ENCODE peak calls at places on chromosome 15, in seven cellular contexts. X is stimulated activated CD8-positive, alpha-beta memory T cell treated with anti-CD3 and anti-CD28 coated beads, Interleukin-15, amount 100 ng/mL, for 48 hours; D is hepatocyte; Q is GM04504; R is lower leg skin; E is omental fat pad; B is AG08395. I is an unnamed sample.

GRCh38 chr15:70615435-70616310 is 147.7 kb downstream of the UACA start:
- DNase-seq in X (no peak), D (no peak), Q (no peak), R (no peak), E (no peak), B (no peak), I (no peak)

GRCh38 chr15:91942676-91943417 is 89.3 kb downstream of the SLCO3A1 start:
- DNase-seq in X (peak), D (peak), Q (peak), R (peak), E (peak), B (peak), I (peak)

GRCh38 chr15:38436993-38437392 is 16.9 kb upstream of the FAM98B start:
- DNase-seq in X (no peak), D (no peak), Q (no peak), R (no peak), E (no peak), B (no peak), I (no peak)

GRCh38 chr15:39242345-39242744 is 338.5 kb upstream of the THBS1 start:
- DNase-seq in X (no peak), D (no peak), Q (peak), R (no peak), E (no peak), B (peak), I (no peak)

GRCh38 chr15:89333959-89334509 is 590 bp downstream of the POLG start:
- DNase-seq in X (no peak), D (no peak), Q (peak), R (no peak), E (no peak), B (no peak), I (no peak)

GRCh38 chr15:47466357-47466756 is 250.9 kb upstream of the SEMA6D start:
- DNase-seq in X (no peak), D (no peak), Q (no peak), R (no peak), E (no peak), B (peak), I (no peak)

GRCh38 chr15:66789029-66790025 is 87.3 kb downstream of the SMAD6 start:
- DNase-seq in X (no peak), D (peak), Q (peak), R (peak), E (no peak), B (peak), I (no peak)

GRCh38 chr15:65069179-65069578 is 1.4 kb upstream of the RASL12 start:
- DNase-seq in X (no peak), D (peak), Q (peak), R (no peak), E (no peak), B (peak), I (peak)

GRCh38 chr15:78302579-78302978 is 3.2 kb upstream of the SKIC8 start:
- DNase-seq in X (no peak), D (no peak), Q (peak), R (no peak), E (no peak), B (peak), I (no peak)

GRCh38 chr15:42808921-42809320 is 72.0 kb upstream of the CDAN1 start:
- DNase-seq in X (no peak), D (no peak), Q (no peak), R (no peak), E (no peak), B (no peak), I (no peak)

GRCh38 chr15:70337292-70338186 is 239.8 kb upstream of the TLE3 start:
- DNase-seq in X (no peak), D (no peak), Q (no peak), R (peak), E (no peak), B (no peak), I (no peak)

GRCh38 chr15:32715276-32715675 is 2.5 kb upstream of the GREM1 start:
- DNase-seq in X (no peak), D (no peak), Q (no peak), R (no peak), E (no peak), B (no peak), I (no peak)

GRCh38 chr15:76335851-76336253 is 721 bp upstream of the ISL2 start:
- DNase-seq in X (no peak), D (no peak), Q (no peak), R (peak), E (no peak), B (no peak), I (no peak)

GRCh38 chr15:43519207-43519606 is 1.8 kb downstream of the MAP1A start:
- DNase-seq in X (no peak), D (no peak), Q (no peak), R (peak), E (no peak), B (no peak), I (no peak)